ENCODE peak calls at places on chromosomes 5 and 9, in six cellular contexts. C is AG04449, J is mesothelial cell of epicardium, K is BE2C, I is fibroblast of lung, L is B cell. D is an unnamed sample.

GRCh38 chr5:170389250-170389902 is at the start of gene KCNMB1:
- DNase-seq in C (no peak), J (no peak), K (no peak), I (no peak), L (no peak), D (no peak)

GRCh38 chr9:37618817-37619216 is 26.4 kb upstream of the TOMM5 start:
- DNase-seq in C (peak; percentile 52), J (no peak), K (no peak), I (peak; percentile 70), L (no peak), D (no peak)

GRCh38 chr5:411728-412127 is 31.2 kb upstream of the EXOC3 start:
- DNase-seq in C (no peak), J (no peak), K (no peak), I (no peak), L (no peak), D (no peak)

GRCh38 chr5:62742214-62742613 is 163.6 kb downstream of the LRRC70 start:
- DNase-seq in C (no peak), J (no peak), K (no peak), I (no peak), L (no peak), D (no peak)

GRCh38 chr5:108102463-108102862 is 279.4 kb downstream of the FBXL17 start:
- DNase-seq in C (no peak), J (no peak), K (no peak), I (peak; percentile 13), L (no peak), D (no peak)

GRCh38 chr5:59020611-59021285 is 437.9 kb downstream of the RAB3C start:
- DNase-seq in C (no peak), J (no peak), K (no peak), I (peak; percentile 46), L (no peak), D (no peak)

GRCh38 chr9:87594218-87594617 is 96.6 kb downstream of the DAPK1 start:
- DNase-seq in C (no peak), J (no peak), K (no peak), I (peak; percentile 74), L (no peak), D (no peak)

GRCh38 chr9:91253488-91253887 is 108.2 kb downstream of the AUH start:
- DNase-seq in C (no peak), J (no peak), K (no peak), I (no peak), L (no peak), D (no peak)

GRCh38 chr9:126761274-126761673 is 43.6 kb upstream of the ZBTB43 start:
- DNase-seq in C (no peak), J (no peak), K (no peak), I (no peak), L (no peak), D (no peak)

GRCh38 chr9:13213337-13213736 is 66.2 kb downstream of the MPDZ start:
- DNase-seq in C (peak; percentile 7), J (no peak), K (no peak), I (peak; percentile 26), L (no peak), D (no peak)

GRCh38 chr5:105230516-105230915 is 1667.9 kb upstream of the NUDT12 start:
- DNase-seq in C (no peak), J (no peak), K (no peak), I (no peak), L (no peak), D (no peak)

GRCh38 chr5:136432705-136433104 is 67.4 kb upstream of the TRPC7 start:
- DNase-seq in C (no peak), J (no peak), K (no peak), I (no peak), L (no peak), D (no peak)

GRCh38 chr9:109793196-109793595 is 13.2 kb downstream of the PALM2AKAP2 start:
- DNase-seq in C (peak; percentile 87), J (no peak), K (no peak), I (peak; percentile 95), L (no peak), D (no peak)

GRCh38 chr5:127863161-127863560 is 160.0 kb downstream of the CCDC192 start:
- DNase-seq in C (no peak), J (no peak), K (no peak), I (peak; percentile 34), L (no peak), D (no peak)

GRCh38 chr9:37761511-37761910 is 7.9 kb downstream of the TRMT10B start:
- DNase-seq in C (peak; percentile 59), J (no peak), K (no peak), I (peak; percentile 85), L (no peak), D (no peak)

GRCh38 chr5:123097871-123098735 is 9.1 kb downstream of the PRDM6 start:
- DNase-seq in C (no peak), J (no peak), K (no peak), I (no peak), L (peak; percentile 26), D (no peak)

GRCh38 chr5:124803617-124804331 is 57.3 kb upstream of the ZNF608 start:
- DNase-seq in C (no peak), J (no peak), K (no peak), I (no peak), L (no peak), D (no peak)

GRCh38 chr9:90523953-90524352 is 118.7 kb downstream of the DIRAS2 start:
- DNase-seq in C (no peak), J (no peak), K (peak; percentile 73), I (no peak), L (no peak), D (no peak)

GRCh38 chr9:78298046-78298511 is 1.2 kb downstream of the PSAT1 start:
- DNase-seq in C (no peak), J (no peak), K (peak; percentile 49), I (no peak), L (peak; percentile 30), D (no peak)

GRCh38 chr9:354453-354852 is 139.8 kb downstream of the DOCK8 start:
- DNase-seq in C (no peak), J (no peak), K (no peak), I (no peak), L (no peak), D (no peak)

GRCh38 chr5:149657324-149657723 is 72.8 kb upstream of the PPARGC1B start:
- DNase-seq in C (no peak), J (no peak), K (no peak), I (no peak), L (no peak), D (no peak)

GRCh38 chr5:168809218-168809617 is 230.1 kb upstream of the PANK3 start:
- DNase-seq in C (no peak), J (no peak), K (no peak), I (no peak), L (no peak), D (no peak)

GRCh38 chr5:93580387-93581100 is 475 bp downstream of the NR2F1-AS1 start:
- DNase-seq in C (no peak), J (peak; percentile 52), K (peak; percentile 46), I (peak; percentile 66), L (peak; percentile 36), D (no peak)

GRCh38 chr5:159956074-159956473 is 39.8 kb downstream of the ADRA1B start:
- DNase-seq in C (no peak), J (no peak), K (no peak), I (no peak), L (no peak), D (no peak)

DNA sequence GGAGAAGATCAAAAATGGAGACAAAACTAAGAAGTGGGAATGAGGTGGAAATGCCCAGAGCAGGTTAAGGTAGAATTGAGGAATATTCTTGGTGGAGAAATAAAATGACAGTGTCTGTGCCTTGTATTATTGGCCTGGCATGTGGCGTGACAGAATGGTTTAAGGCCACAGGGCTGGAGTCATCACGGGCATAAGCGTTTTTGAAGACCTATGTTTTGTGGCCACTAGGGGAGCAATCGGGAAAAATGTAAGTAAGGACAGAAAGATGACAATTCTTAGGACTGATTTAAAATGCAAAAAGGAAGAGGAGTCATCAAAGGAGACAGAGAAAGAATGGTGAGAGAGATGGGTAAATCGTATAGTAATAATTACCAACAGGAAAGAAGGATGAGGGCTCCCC is 72.2 kb upstream of the EPB41L4A start:
- DNase-seq in C (no peak), J (no peak), K (peak; percentile 28), I (no peak), L (no peak), D (no peak)
- TF ChIP-seq CTCF in C (peak; percentile 11), J (peak; percentile 50), K (peak; percentile 76), I (peak; percentile 27), L (peak; percentile 53), D (peak; percentile 17)

GRCh38 chr9:35033101-35033500 is 39.3 kb downstream of the VCP start:
- DNase-seq in C (no peak), J (no peak), K (no peak), I (no peak), L (no peak), D (no peak)

GRCh38 chr9:35035851-35036701 is 36.3 kb downstream of the VCP start:
- DNase-seq in C (no peak), J (no peak), K (no peak), I (peak; percentile 36), L (no peak), D (no peak)
- TF ChIP-seq CTCF in C (no peak), J (no peak), K (no peak), I (no peak), L (no peak), D (no peak)

DNA sequence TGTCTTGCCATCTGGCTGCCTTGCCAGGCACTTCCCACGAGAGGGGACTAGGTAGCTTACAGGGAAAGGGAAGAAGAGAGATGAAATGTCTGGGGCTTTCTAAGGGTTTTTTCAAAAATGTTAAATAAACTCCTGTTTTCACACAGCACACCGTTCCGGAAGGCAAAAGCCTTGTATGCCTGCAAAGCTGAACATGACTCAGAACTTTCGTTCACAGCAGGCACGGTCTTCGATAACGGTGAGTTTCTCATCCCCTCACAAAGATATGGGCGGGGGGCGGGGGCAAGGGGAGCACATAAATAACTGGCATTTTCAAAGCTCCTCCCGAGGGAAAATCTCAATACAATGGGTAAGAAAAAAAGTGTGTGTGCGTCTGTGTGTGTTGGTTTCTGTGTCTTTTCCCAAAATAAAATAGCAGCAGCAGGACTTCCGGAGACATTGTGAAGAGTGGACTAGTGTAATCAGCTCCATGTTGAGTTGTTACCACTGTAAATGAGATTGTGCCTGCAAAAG is 189.6 kb downstream of the NR3C1 start:
- DNase-seq in C (no peak), J (no peak), K (no peak), I (peak; percentile 63), L (no peak), D (no peak)
- TF ChIP-seq CTCF in C (no peak), J (no peak), K (no peak), I (no peak), L (no peak), D (no peak)

DNA sequence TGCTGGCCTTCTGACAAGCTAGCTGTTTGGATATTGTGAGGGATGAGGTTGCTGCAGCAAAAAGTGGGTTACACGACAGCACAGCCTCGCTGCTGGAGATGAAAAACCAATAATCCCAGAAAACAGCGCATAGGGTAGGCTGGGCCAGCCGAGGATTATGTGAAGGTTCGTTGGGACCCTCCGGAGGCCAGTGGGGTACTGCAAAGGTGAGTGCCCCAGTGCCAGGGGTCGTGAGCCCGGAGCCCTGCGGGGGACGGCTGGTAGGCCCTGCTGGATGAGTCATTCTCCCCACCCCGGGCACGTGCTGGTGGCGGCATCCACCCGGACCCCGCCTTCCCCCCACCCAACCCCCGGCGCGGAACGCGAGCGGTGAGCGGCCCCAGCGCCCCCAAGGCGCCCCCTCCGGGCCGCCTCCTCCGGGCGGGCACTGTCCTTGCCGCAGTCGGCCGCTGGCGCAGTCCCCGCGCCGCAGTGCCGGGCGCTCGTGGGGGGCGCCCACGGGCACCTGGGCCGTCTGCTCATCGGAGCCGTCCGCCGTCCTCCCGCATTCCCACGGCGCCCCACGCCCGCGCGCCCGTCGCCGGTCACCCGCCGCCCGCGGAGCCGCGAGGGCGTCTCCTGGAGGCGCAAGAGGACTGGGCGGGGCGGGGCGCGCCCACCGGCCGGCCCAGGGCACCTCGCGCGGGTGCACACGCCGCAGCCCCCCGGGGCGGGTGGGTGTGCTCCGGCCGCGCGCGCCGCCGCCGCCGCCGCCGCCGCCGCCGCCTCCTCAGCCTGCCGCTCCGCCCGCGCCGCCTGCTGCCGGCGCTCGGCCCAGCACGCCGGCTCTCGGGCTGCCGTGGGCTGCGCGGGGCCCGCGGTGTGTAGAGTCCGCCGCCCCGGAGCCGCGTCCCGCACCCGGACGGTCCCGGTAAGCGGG is at the start of gene PHF24:
- DNase-seq in C (no peak), J (peak; percentile 53), K (peak; percentile 30), I (no peak), L (peak; percentile 75), D (no peak)
- TF ChIP-seq CTCF in C (no peak), J (no peak), K (no peak), I (no peak), L (no peak), D (no peak)